ENCODE peak calls at places on chromosomes 7 and 10, in ten cellular contexts. W is RPMI8226; O is EL; T is activated CD4-positive, alpha-beta T cell treated with anti-CD3 and anti-CD28 coated beads for 24 hours; U is memory B cell; I is WERI-Rb-1; J is activated effector memory CD4-positive, alpha-beta T cell treated with anti-CD3 and anti-CD28 coated beads, Interleukin-2, amount 50 U/mL, for 16 hours; M is left kidney; G is thyroid gland; N is activated naive CD4-positive, alpha-beta T cell. C is an unnamed sample.

GRCh38 chr7:32275216-32275979 is 205.2 kb upstream of the PDE1C start:
- DNase-seq in M (no peak), N (no peak), I (no peak), O (peak; percentile 4), G (no peak), W (no peak), T (no peak), U (no peak), J (no peak), C (no peak)

GRCh38 chr10:118760265-118760664 is 5.5 kb upstream of the CACUL1 start:
- DNase-seq in J (no peak), N (no peak), W (no peak), T (no peak), U (no peak), G (no peak), I (no peak), O (no peak), M (no peak), C (no peak)

GRCh38 chr10:102064868-102065560 is at the start of gene HPS6:
- DNase-seq in N (peak; percentile 80), M (peak; percentile 97), I (peak; percentile 91), G (peak; percentile 91), W (peak; percentile 91), T (peak; percentile 90), O (peak; percentile 91), J (peak; percentile 96), U (peak; percentile 77), C (peak; percentile 98)

GRCh38 chr7:134293029-134293740 is 23.5 kb downstream of the SLC35B4 start:
- DNase-seq in M (peak; percentile 13), I (no peak), G (no peak), N (no peak), J (no peak), O (no peak), T (no peak), W (peak; percentile 83), U (peak; percentile 29), C (no peak)

GRCh38 chr10:131245475-131246059 is 66.0 kb downstream of the TCERG1L start:
- DNase-seq in O (no peak), I (no peak), W (no peak), M (no peak), N (no peak), U (no peak), J (no peak), G (no peak), T (no peak), C (no peak)

GRCh38 chr10:6058677-6059475 is 3.3 kb downstream of the IL2RA start:
- DNase-seq in N (no peak), T (no peak), G (no peak), W (no peak), I (no peak), M (no peak), O (no peak), J (peak; percentile 62), U (no peak), C (no peak)

GRCh38 chr7:129779602-129780256 is 168.2 kb downstream of the NRF1 start:
- DNase-seq in T (no peak), O (peak; percentile 31), W (peak; percentile 76), U (peak; percentile 54), N (no peak), M (peak; percentile 91), I (no peak), J (no peak), G (no peak), C (peak; percentile 50)

GRCh38 chr10:73095479-73096021 is 1.1 kb downstream of the P4HA1 start:
- DNase-seq in U (peak; percentile 27), O (peak; percentile 85), I (peak; percentile 19), N (no peak), J (peak; percentile 72), M (peak; percentile 90), T (peak; percentile 21), W (peak; percentile 58), G (peak; percentile 60), C (peak; percentile 64)

GRCh38 chr7:101757879-101758278 is 59.5 kb upstream of the CUX1 start:
- DNase-seq in I (no peak), W (no peak), G (no peak), O (no peak), J (no peak), M (no peak), N (no peak), U (no peak), T (no peak), C (no peak)

GRCh38 chr7:28347964-28348363 is 64.4 kb upstream of the CREB5 start:
- DNase-seq in G (no peak), J (no peak), M (no peak), U (no peak), O (peak; percentile 65), I (no peak), N (no peak), T (no peak), W (no peak), C (peak; percentile 48)

GRCh38 chr7:130943336-130943901 is 209.4 kb upstream of the KLF14 start:
- DNase-seq in M (no peak), N (no peak), O (peak; percentile 82), T (no peak), G (no peak), J (no peak), I (no peak), W (no peak), U (no peak), C (peak; percentile 37)

GRCh38 chr10:103847909-103848468 is 7.4 kb downstream of the SH3PXD2A start:
- DNase-seq in T (no peak), N (no peak), U (no peak), I (peak; percentile 43), J (no peak), O (no peak), M (no peak), W (no peak), G (no peak), C (no peak)

GRCh38 chr10:84244651-84245270 is at the start of gene RGR:
- DNase-seq in G (no peak), M (no peak), J (no peak), N (no peak), W (no peak), I (peak; percentile 91), O (no peak), U (no peak), T (no peak), C (no peak)

GRCh38 chr10:101601541-101601940 is 13.4 kb downstream of the DPCD start:
- DNase-seq in J (peak; percentile 39), M (no peak), U (no peak), G (peak; percentile 78), O (no peak), I (no peak), N (no peak), W (no peak), T (no peak), C (no peak)

GRCh38 chr7:51123322-51124021 is 193.1 kb downstream of the COBL start:
- DNase-seq in O (peak; percentile 98), U (no peak), W (no peak), G (no peak), N (peak; percentile 24), J (peak; percentile 85), M (no peak), I (no peak), T (peak; percentile 48), C (peak; percentile 92)

GRCh38 chr7:147249956-147250355 is 1133.4 kb downstream of the CNTNAP2 start:
- DNase-seq in U (no peak), J (no peak), M (peak; percentile 8), N (no peak), W (no peak), T (no peak), I (no peak), G (no peak), O (peak; percentile 18), C (no peak)

GRCh38 chr10:90319188-90319914 is 538.5 kb downstream of the HTR7 start:
- DNase-seq in T (no peak), G (peak; percentile 24), M (no peak), W (peak; percentile 11), O (peak; percentile 88), I (no peak), U (no peak), N (no peak), J (no peak), C (peak; percentile 37)

GRCh38 chr10:48701941-48702340 is 17.3 kb downstream of the WDFY4 start:
- DNase-seq in G (no peak), M (no peak), J (no peak), W (no peak), U (no peak), N (no peak), T (no peak), I (no peak), O (no peak), C (no peak)

GRCh38 chr7:86320341-86320740 is 323.4 kb upstream of the GRM3 start:
- DNase-seq in U (no peak), W (no peak), T (no peak), J (no peak), M (no peak), O (no peak), G (no peak), I (no peak), N (no peak), C (no peak)

GRCh38 chr7:149287622-149288021 is 25.6 kb downstream of the ZNF783 start:
- DNase-seq in M (no peak), I (no peak), U (no peak), N (no peak), T (no peak), O (no peak), W (no peak), G (no peak), J (peak; percentile 59), C (no peak)

GRCh38 chr10:76035728-76036409 is 604.4 kb downstream of the LRMDA start:
- DNase-seq in T (no peak), G (no peak), O (no peak), M (peak; percentile 90), N (no peak), I (no peak), U (no peak), W (no peak), J (no peak), C (no peak)

GRCh38 chr7:84824057-84824651 is 362.7 kb downstream of the SEMA3D start:
- DNase-seq in N (no peak), G (no peak), I (no peak), J (no peak), U (no peak), M (no peak), W (no peak), T (no peak), O (no peak), C (no peak)

GRCh38 chr10:99435986-99436633 is 5.7 kb upstream of the GOT1 start:
- DNase-seq in T (no peak), G (no peak), J (no peak), N (no peak), U (no peak), M (peak; percentile 79), W (peak; percentile 49), I (no peak), O (peak; percentile 51), C (peak; percentile 51)

GRCh38 chr10:73975388-73975787 is 22.5 kb upstream of the VCL start:
- DNase-seq in J (no peak), U (no peak), N (no peak), G (no peak), M (no peak), T (no peak), I (no peak), W (no peak), O (no peak), C (no peak)

GRCh38 chr7:147510913-147511312 is 1079.7 kb upstream of the C7orf33 start:
- DNase-seq in U (no peak), T (no peak), I (no peak), W (no peak), M (no peak), O (peak; percentile 66), G (no peak), J (no peak), N (no peak), C (peak; percentile 8)

GRCh38 chr7:17770710-17771375 is 169.5 kb downstream of the SNX13 start:
- DNase-seq in M (no peak), U (no peak), O (no peak), N (no peak), J (no peak), W (no peak), G (no peak), T (no peak), I (no peak), C (no peak)

GRCh38 chr7:143901710-143902587 is at the start of gene TCAF1:
- DNase-seq in U (peak; percentile 81), G (peak; percentile 97), J (peak; percentile 95), N (peak; percentile 83), M (peak; percentile 98), I (peak; percentile 97), W (peak; percentile 96), T (peak; percentile 90), O (peak; percentile 95), C (peak; percentile 100)

GRCh38 chr10:29370092-29370611 is 81.3 kb downstream of the LYZL1 start:
- DNase-seq in G (no peak), O (no peak), T (no peak), I (no peak), M (no peak), J (no peak), N (no peak), U (no peak), W (no peak), C (no peak)

C was measured in GM03348.